ENCODE peak calls at places on chromosomes 11 and 22, in four cellular contexts. One of them, this sample, is unnamed.
A peak's percentile ranks its signal among the peaks of the same experiment; 100 is the strongest.

GRCh38 chr22:44901301-44901700 is 108.5 kb downstream of the PHF21B start:
- DNase-seq in mammary epithelial cell: no peak
- DNase-seq in fibroblast of lung: peak; percentile 21
- DNase-seq in GM23248: peak; percentile 4
- DNase-seq in this sample: no peak

GRCh38 chr22:32788884-32789624 is 12.5 kb upstream of the TIMP3 start:
- DNase-seq in mammary epithelial cell: no peak
- DNase-seq in GM23248: peak; percentile 74
- DNase-seq in fibroblast of lung: peak; percentile 84
- DNase-seq in this sample: no peak

GRCh38 chr11:65975771-65976170 is 14.2 kb downstream of the SART1 start:
- DNase-seq in fibroblast of lung: no peak
- DNase-seq in mammary epithelial cell: no peak
- DNase-seq in GM23248: no peak
- DNase-seq in this sample: no peak

GRCh38 chr22:27388090-27388600 is 413.4 kb downstream of the MN1 start:
- DNase-seq in fibroblast of lung: no peak
- DNase-seq in GM23248: no peak
- DNase-seq in mammary epithelial cell: no peak
- DNase-seq in this sample: no peak

GRCh38 chr11:113401718-113402117 is 14.1 kb downstream of the ANKK1 start:
- DNase-seq in mammary epithelial cell: peak; percentile 97
- DNase-seq in GM23248: peak; percentile 47
- DNase-seq in fibroblast of lung: no peak
- DNase-seq in this sample: peak; percentile 76

GRCh38 chr22:31241936-31242335 is 29.8 kb downstream of the LIMK2 start:
- DNase-seq in GM23248: peak; percentile 81
- DNase-seq in mammary epithelial cell: no peak
- DNase-seq in fibroblast of lung: no peak
- DNase-seq in this sample: no peak

GRCh38 chr11:110376711-110377324 is 52.9 kb upstream of the FDX1 start:
- DNase-seq in GM23248: peak; percentile 82
- DNase-seq in mammary epithelial cell: peak; percentile 79
- DNase-seq in fibroblast of lung: peak; percentile 88
- DNase-seq in this sample: peak; percentile 91

GRCh38 chr22:44526431-44527115 is 28.5 kb upstream of the RTL6 start:
- DNase-seq in fibroblast of lung: no peak
- DNase-seq in mammary epithelial cell: no peak
- DNase-seq in GM23248: no peak
- DNase-seq in this sample: no peak

GRCh38 chr11:131693756-131694155 is 323.3 kb downstream of the NTM start:
- DNase-seq in GM23248: peak; percentile 7
- DNase-seq in fibroblast of lung: no peak
- DNase-seq in mammary epithelial cell: no peak
- DNase-seq in this sample: peak; percentile 4

GRCh38 chr11:70883973-70884688 is 368.2 kb downstream of the SHANK2 start:
- DNase-seq in fibroblast of lung: no peak
- DNase-seq in GM23248: peak; percentile 23
- DNase-seq in mammary epithelial cell: no peak
- DNase-seq in this sample: no peak

GRCh38 chr11:110046759-110047386 is 46.3 kb upstream of the ZC3H12C start:
- DNase-seq in fibroblast of lung: no peak
- DNase-seq in mammary epithelial cell: no peak
- DNase-seq in GM23248: no peak
- DNase-seq in this sample: no peak

GRCh38 chr11:107043242-107043991 is 25.1 kb upstream of the GUCY1A2 start:
- DNase-seq in GM23248: peak; percentile 96
- DNase-seq in fibroblast of lung: peak; percentile 94
- DNase-seq in mammary epithelial cell: peak; percentile 87
- DNase-seq in this sample: peak; percentile 81

GRCh38 chr11:110972640-110973039 is 260.4 kb upstream of the ARHGAP20 start:
- DNase-seq in fibroblast of lung: peak; percentile 89
- DNase-seq in mammary epithelial cell: peak; percentile 70
- DNase-seq in GM23248: peak; percentile 95
- DNase-seq in this sample: peak; percentile 26

GRCh38 chr11:132734217-132734616 is 798.1 kb downstream of the OPCML start:
- DNase-seq in GM23248: peak; percentile 92
- DNase-seq in fibroblast of lung: no peak
- DNase-seq in mammary epithelial cell: peak; percentile 98
- DNase-seq in this sample: no peak

GRCh38 chr22:34903416-34903815 is 162.5 kb upstream of the ISX start:
- DNase-seq in GM23248: no peak
- DNase-seq in fibroblast of lung: no peak
- DNase-seq in mammary epithelial cell: peak; percentile 33
- DNase-seq in this sample: no peak

GRCh38 chr22:22878211-22878570 is 9.4 kb upstream of the IGLL5 start:
- DNase-seq in fibroblast of lung: no peak
- DNase-seq in GM23248: no peak
- DNase-seq in mammary epithelial cell: no peak
- DNase-seq in this sample: no peak

GRCh38 chr11:47551086-47551485 is 1.8 kb downstream of the CELF1 start:
- DNase-seq in fibroblast of lung: peak; percentile 46
- DNase-seq in GM23248: peak; percentile 64
- DNase-seq in mammary epithelial cell: peak; percentile 37
- DNase-seq in this sample: peak; percentile 45

GRCh38 chr11:94325681-94326080 is 21.3 kb downstream of the IZUMO1R start:
- DNase-seq in GM23248: peak; percentile 47
- DNase-seq in fibroblast of lung: no peak
- DNase-seq in mammary epithelial cell: peak; percentile 30
- DNase-seq in this sample: peak; percentile 75

GRCh38 chr11:33151411-33151810 is 9.9 kb downstream of the CSTF3 start:
- DNase-seq in fibroblast of lung: peak; percentile 60
- DNase-seq in mammary epithelial cell: no peak
- DNase-seq in GM23248: no peak
- DNase-seq in this sample: no peak

DNA sequence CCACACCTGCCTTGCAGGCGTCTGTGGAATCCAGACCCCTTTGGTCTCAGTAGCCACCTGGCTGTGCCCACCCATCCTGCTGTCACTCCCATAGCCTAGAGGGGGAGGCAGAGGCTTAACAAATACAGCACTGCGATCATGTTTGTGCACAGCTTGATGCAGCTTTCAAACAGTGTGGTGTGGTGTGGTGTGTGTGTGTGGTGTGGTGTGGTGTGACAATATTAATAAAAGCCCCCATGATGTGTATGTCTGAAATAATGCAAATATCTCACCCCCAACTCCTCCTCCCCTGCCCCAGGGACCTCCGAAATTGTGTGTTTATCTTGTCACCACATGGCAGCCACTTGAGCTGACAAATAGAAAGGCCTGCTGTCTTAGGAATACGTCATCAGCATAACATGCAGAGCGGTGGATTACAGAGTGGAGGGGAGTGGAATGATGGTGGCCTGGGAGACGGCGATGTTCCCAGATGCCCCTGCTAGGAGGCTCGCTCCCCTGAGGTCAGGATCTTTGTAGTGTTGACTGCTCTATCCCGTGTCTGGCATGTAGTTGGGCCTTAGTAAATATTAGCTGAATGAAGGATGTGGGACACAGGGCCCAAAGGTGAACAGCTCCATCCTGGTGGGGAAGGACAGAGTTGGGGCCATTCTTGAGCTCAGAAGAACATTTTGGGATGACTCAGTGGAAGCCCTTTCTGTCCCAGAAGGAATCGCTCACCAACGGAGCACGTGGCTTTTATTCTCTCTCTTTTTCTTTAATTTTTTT is 2.8 kb downstream of the PDXP start:
- DNase-seq in GM23248: peak; percentile 85
- DNase-seq in fibroblast of lung: peak; percentile 76
- DNase-seq in mammary epithelial cell: peak; percentile 37
- DNase-seq in this sample: peak; percentile 35
- H4K20me1 ChIP-seq in GM23248: peaks cover 2% of the 10 kb centered on the region
- H4K20me1 ChIP-seq in fibroblast of lung: no peaks in the 10 kb centered on the region
- H4K20me1 ChIP-seq in mammary epithelial cell: no peaks in the 10 kb centered on the region
- H4K20me1 ChIP-seq in this sample: peaks cover 19% of the 10 kb centered on the region

DNA sequence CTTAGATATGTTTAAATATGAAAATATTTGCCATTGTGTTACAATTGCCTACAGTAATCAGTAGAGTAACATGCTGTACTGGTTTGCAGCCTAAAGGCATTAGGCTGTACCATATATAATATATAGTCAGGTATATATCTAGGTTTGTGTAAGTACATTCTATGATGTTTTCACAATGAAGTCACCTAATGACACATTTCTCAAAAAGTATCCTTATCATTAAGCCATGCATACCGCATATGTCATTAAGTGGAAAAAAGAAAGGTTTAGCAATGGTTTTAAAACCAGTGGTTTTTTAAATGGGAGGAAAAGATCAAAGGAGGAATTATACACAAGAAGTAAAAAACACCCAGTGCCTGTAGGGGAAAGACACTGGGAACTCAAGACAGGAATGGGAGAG is 122.7 kb downstream of the RBFOX2 start:
- DNase-seq in GM23248: no peak
- DNase-seq in mammary epithelial cell: no peak
- DNase-seq in fibroblast of lung: no peak
- DNase-seq in this sample: no peak
- H4K20me1 ChIP-seq in GM23248: peaks cover 7% of the 10 kb centered on the region
- H4K20me1 ChIP-seq in mammary epithelial cell: no peaks in the 10 kb centered on the region
- H4K20me1 ChIP-seq in fibroblast of lung: no peaks in the 10 kb centered on the region
- H4K20me1 ChIP-seq in this sample: no peaks in the 10 kb centered on the region

GRCh38 chr11:61356701-61357100 is 5.0 kb downstream of the CYB561A3 start:
- DNase-seq in GM23248: no peak
- DNase-seq in fibroblast of lung: no peak
- DNase-seq in mammary epithelial cell: no peak
- DNase-seq in this sample: no peak

GRCh38 chr11:61353109-61354067 is 8.3 kb downstream of the CYB561A3 start:
- DNase-seq in GM23248: no peak
- DNase-seq in mammary epithelial cell: no peak
- DNase-seq in fibroblast of lung: no peak
- DNase-seq in this sample: no peak

GRCh38 chr11:61352038-61352437 is 9.6 kb downstream of the CYB561A3 start:
- DNase-seq in mammary epithelial cell: no peak
- DNase-seq in fibroblast of lung: no peak
- DNase-seq in GM23248: no peak
- DNase-seq in this sample: no peak

GRCh38 chr11:61357233-61357893 is 4.3 kb downstream of the CYB561A3 start:
- DNase-seq in fibroblast of lung: no peak
- DNase-seq in mammary epithelial cell: no peak
- DNase-seq in GM23248: no peak
- DNase-seq in this sample: no peak

DNA sequence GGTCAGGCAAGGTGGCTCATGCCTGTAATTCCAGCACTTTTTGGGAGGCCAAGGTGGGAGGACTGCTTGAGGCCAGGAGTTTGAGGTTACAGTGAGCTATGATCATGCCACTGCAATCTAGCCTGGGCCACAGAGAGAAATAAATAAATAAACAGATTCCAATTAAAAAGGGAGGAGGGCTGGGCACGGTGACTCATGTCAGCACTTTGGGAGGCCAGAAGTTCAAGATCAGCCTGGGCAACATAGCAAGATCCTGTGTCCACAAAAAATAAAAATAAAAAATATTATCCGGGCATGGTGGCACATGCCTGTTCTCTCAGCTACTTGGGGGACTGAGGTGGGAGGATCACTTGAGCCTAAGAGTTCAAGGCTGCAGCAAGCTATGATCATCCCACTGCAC is 7.5 kb downstream of the CYB561A3 start:
- DNase-seq in mammary epithelial cell: no peak
- DNase-seq in fibroblast of lung: no peak
- DNase-seq in GM23248: no peak
- DNase-seq in this sample: no peak
- H4K20me1 ChIP-seq in mammary epithelial cell: no peaks in the 10 kb centered on the region
- H4K20me1 ChIP-seq in fibroblast of lung: no peaks in the 10 kb centered on the region
- H4K20me1 ChIP-seq in GM23248: no peaks in the 10 kb centered on the region
- H4K20me1 ChIP-seq in this sample: no peaks in the 10 kb centered on the region

DNA sequence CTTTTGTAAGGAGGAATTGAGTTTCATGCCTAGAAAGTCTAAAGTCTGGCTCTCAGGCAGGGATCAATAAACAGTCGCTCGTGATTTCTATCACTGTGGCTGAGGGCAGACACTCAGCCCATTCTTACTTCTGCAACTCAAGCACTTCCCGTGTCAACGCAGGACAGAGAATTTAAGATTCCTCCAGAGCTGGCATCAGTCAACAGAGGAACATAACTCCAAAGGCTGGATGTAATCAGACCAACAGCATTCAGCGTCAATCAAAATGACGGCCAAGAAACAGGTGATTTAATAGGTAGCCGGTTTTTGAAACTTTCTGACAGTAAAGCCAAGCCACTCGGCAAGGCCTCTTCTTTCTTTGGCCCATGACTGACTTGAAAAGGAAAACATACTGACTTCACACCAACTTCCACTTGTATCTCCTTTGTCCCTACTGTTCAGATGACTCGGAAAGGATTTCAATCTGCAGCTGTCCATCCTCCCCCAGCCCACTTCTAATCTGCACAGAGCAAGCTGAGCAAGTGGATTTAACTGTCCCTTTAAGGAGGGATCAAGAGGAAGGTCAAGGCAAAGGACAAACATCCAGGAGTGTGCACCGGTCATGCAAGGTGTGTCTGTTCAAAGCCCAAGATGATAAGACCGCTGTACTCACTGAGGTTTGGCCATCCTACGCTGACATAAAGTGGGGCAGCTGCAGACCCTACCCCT is 9.5 kb downstream of the VPS37C start:
- DNase-seq in fibroblast of lung: no peak
- DNase-seq in GM23248: no peak
- DNase-seq in mammary epithelial cell: no peak
- DNase-seq in this sample: no peak
- H4K20me1 ChIP-seq in fibroblast of lung: no peaks in the 10 kb centered on the region
- H4K20me1 ChIP-seq in GM23248: no peaks in the 10 kb centered on the region
- H4K20me1 ChIP-seq in mammary epithelial cell: no peaks in the 10 kb centered on the region
- H4K20me1 ChIP-seq in this sample: no peaks in the 10 kb centered on the region

GRCh38 chr11:93249437-93250210 is 51.8 kb upstream of the SLC36A4 start:
- DNase-seq in fibroblast of lung: peak; percentile 31
- DNase-seq in GM23248: no peak
- DNase-seq in mammary epithelial cell: no peak
- DNase-seq in this sample: no peak

GRCh38 chr11:93248602-93249001 is 50.8 kb upstream of the SLC36A4 start:
- DNase-seq in mammary epithelial cell: no peak
- DNase-seq in fibroblast of lung: peak; percentile 26
- DNase-seq in GM23248: peak; percentile 24
- DNase-seq in this sample: peak; percentile 39

GRCh38 chr11:93251922-93252321 is 54.1 kb upstream of the SLC36A4 start:
- DNase-seq in GM23248: no peak
- DNase-seq in fibroblast of lung: no peak
- DNase-seq in mammary epithelial cell: no peak
- DNase-seq in this sample: no peak

DNA sequence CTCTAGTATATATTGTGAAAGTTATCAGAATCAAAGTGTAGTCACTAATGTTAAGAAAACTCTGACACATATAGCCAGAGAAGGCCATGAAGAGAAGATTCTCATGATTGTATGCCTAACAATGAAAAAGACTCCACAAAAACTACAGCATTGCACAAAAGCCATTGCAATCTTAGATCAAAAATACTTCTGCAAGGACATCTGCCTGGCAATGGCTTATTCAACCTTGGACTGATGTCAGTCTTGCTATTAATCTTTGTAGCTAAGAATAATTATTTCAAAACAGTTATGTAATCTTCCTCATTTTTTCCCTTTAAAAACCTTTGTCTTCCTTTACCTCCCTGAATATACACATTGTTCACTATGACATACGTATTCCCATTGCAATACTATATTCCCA is 55.3 kb upstream of the SLC36A4 start:
- DNase-seq in fibroblast of lung: no peak
- DNase-seq in mammary epithelial cell: no peak
- DNase-seq in GM23248: no peak
- DNase-seq in this sample: no peak
- H4K20me1 ChIP-seq in fibroblast of lung: no peaks in the 10 kb centered on the region
- H4K20me1 ChIP-seq in mammary epithelial cell: no peaks in the 10 kb centered on the region
- H4K20me1 ChIP-seq in GM23248: no peaks in the 10 kb centered on the region
- H4K20me1 ChIP-seq in this sample: no peaks in the 10 kb centered on the region

This sample was measured in PC-3.